ENCODE peak calls at places on chromosomes 7 and 10, in six cellular contexts. One of them, this sample, is unnamed.

GRCh38 chr10:73287441-73287840 is 35.0 kb upstream of the MRPS16 start:
- DNase-seq in activated naive CD4-positive, alpha-beta T cell treated with Interleukin-2 at 50 U/mL for 16 hours: no peak
- DNase-seq in H9: no peak
- DNase-seq in neuronal stem cell: no peak
- DNase-seq in MCF 10A: no peak
- DNase-seq in aorta: no peak
- DNase-seq in this sample: no peak

GRCh38 chr7:33062023-33062781 is at the start of gene NT5C3A:
- DNase-seq in activated naive CD4-positive, alpha-beta T cell treated with Interleukin-2 at 50 U/mL for 16 hours: peak; percentile 40
- DNase-seq in H9: no peak
- DNase-seq in neuronal stem cell: peak; percentile 50
- DNase-seq in MCF 10A: peak; percentile 45
- DNase-seq in aorta: peak; percentile 84
- DNase-seq in this sample: peak; percentile 83

GRCh38 chr10:102773986-102774385 is 30.2 kb downstream of the WBP1L start:
- DNase-seq in activated naive CD4-positive, alpha-beta T cell treated with Interleukin-2 at 50 U/mL for 16 hours: no peak
- DNase-seq in H9: no peak
- DNase-seq in neuronal stem cell: no peak
- DNase-seq in MCF 10A: no peak
- DNase-seq in aorta: no peak
- DNase-seq in this sample: peak; percentile 79

GRCh38 chr10:89458289-89458688 is 43.9 kb downstream of the IFIT5 start:
- DNase-seq in activated naive CD4-positive, alpha-beta T cell treated with Interleukin-2 at 50 U/mL for 16 hours: no peak
- DNase-seq in H9: no peak
- DNase-seq in neuronal stem cell: no peak
- DNase-seq in MCF 10A: peak; percentile 53
- DNase-seq in aorta: no peak
- DNase-seq in this sample: no peak

GRCh38 chr7:110224643-110225042 is 866.3 kb upstream of the LRRN3 start:
- DNase-seq in activated naive CD4-positive, alpha-beta T cell treated with Interleukin-2 at 50 U/mL for 16 hours: no peak
- DNase-seq in H9: no peak
- DNase-seq in neuronal stem cell: no peak
- DNase-seq in MCF 10A: no peak
- DNase-seq in aorta: no peak
- DNase-seq in this sample: no peak

GRCh38 chr7:46654546-46655443 is 733.7 kb upstream of the IGFBP3 start:
- DNase-seq in activated naive CD4-positive, alpha-beta T cell treated with Interleukin-2 at 50 U/mL for 16 hours: no peak
- DNase-seq in H9: no peak
- DNase-seq in neuronal stem cell: no peak
- DNase-seq in MCF 10A: no peak
- DNase-seq in aorta: no peak
- DNase-seq in this sample: no peak

GRCh38 chr10:113442340-113442739 is 110.5 kb upstream of the HABP2 start:
- DNase-seq in activated naive CD4-positive, alpha-beta T cell treated with Interleukin-2 at 50 U/mL for 16 hours: no peak
- DNase-seq in H9: no peak
- DNase-seq in neuronal stem cell: no peak
- DNase-seq in MCF 10A: no peak
- DNase-seq in aorta: no peak
- DNase-seq in this sample: no peak

GRCh38 chr7:24923172-24923865 is 56.7 kb downstream of the OSBPL3 start:
- DNase-seq in activated naive CD4-positive, alpha-beta T cell treated with Interleukin-2 at 50 U/mL for 16 hours: no peak
- DNase-seq in H9: no peak
- DNase-seq in neuronal stem cell: no peak
- DNase-seq in MCF 10A: no peak
- DNase-seq in aorta: no peak
- DNase-seq in this sample: no peak

GRCh38 chr7:155002411-155003214 is at the start of gene PAXIP1:
- DNase-seq in activated naive CD4-positive, alpha-beta T cell treated with Interleukin-2 at 50 U/mL for 16 hours: peak; percentile 63
- DNase-seq in H9: peak; percentile 54
- DNase-seq in neuronal stem cell: peak; percentile 61
- DNase-seq in MCF 10A: peak; percentile 25
- DNase-seq in aorta: peak; percentile 79
- DNase-seq in this sample: no peak

GRCh38 chr10:30357806-30358205 is 8.7 kb upstream of the MTPAP start:
- DNase-seq in activated naive CD4-positive, alpha-beta T cell treated with Interleukin-2 at 50 U/mL for 16 hours: no peak
- DNase-seq in H9: no peak
- DNase-seq in neuronal stem cell: no peak
- DNase-seq in MCF 10A: no peak
- DNase-seq in aorta: peak; percentile 49
- DNase-seq in this sample: no peak

GRCh38 chr7:130844811-130845580 is 111.0 kb upstream of the KLF14 start:
- DNase-seq in activated naive CD4-positive, alpha-beta T cell treated with Interleukin-2 at 50 U/mL for 16 hours: no peak
- DNase-seq in H9: no peak
- DNase-seq in neuronal stem cell: no peak
- DNase-seq in MCF 10A: peak; percentile 87
- DNase-seq in aorta: no peak
- DNase-seq in this sample: no peak

GRCh38 chr7:102227371-102227770 is 59.3 kb upstream of the SH2B2 start:
- DNase-seq in activated naive CD4-positive, alpha-beta T cell treated with Interleukin-2 at 50 U/mL for 16 hours: no peak
- DNase-seq in H9: no peak
- DNase-seq in neuronal stem cell: no peak
- DNase-seq in MCF 10A: no peak
- DNase-seq in aorta: no peak
- DNase-seq in this sample: no peak

GRCh38 chr7:91668217-91668616 is 212.3 kb downstream of the MTERF1 start:
- DNase-seq in activated naive CD4-positive, alpha-beta T cell treated with Interleukin-2 at 50 U/mL for 16 hours: no peak
- DNase-seq in H9: no peak
- DNase-seq in neuronal stem cell: no peak
- DNase-seq in MCF 10A: no peak
- DNase-seq in aorta: no peak
- DNase-seq in this sample: no peak

GRCh38 chr10:68876919-68877250 is 24.2 kb upstream of the DDX50 start:
- DNase-seq in activated naive CD4-positive, alpha-beta T cell treated with Interleukin-2 at 50 U/mL for 16 hours: no peak
- DNase-seq in H9: no peak
- DNase-seq in neuronal stem cell: no peak
- DNase-seq in MCF 10A: no peak
- DNase-seq in aorta: no peak
- DNase-seq in this sample: no peak

GRCh38 chr10:6916601-6917000 is 336.5 kb upstream of the PRKCQ start:
- DNase-seq in activated naive CD4-positive, alpha-beta T cell treated with Interleukin-2 at 50 U/mL for 16 hours: no peak
- DNase-seq in H9: no peak
- DNase-seq in neuronal stem cell: no peak
- DNase-seq in MCF 10A: no peak
- DNase-seq in aorta: no peak
- DNase-seq in this sample: no peak

GRCh38 chr10:91034042-91034441 is 113.2 kb upstream of the ANKRD1 start:
- DNase-seq in activated naive CD4-positive, alpha-beta T cell treated with Interleukin-2 at 50 U/mL for 16 hours: no peak
- DNase-seq in H9: no peak
- DNase-seq in neuronal stem cell: no peak
- DNase-seq in MCF 10A: no peak
- DNase-seq in aorta: no peak
- DNase-seq in this sample: no peak

GRCh38 chr10:75244487-75245353 is 9.0 kb upstream of the COMTD1 start:
- DNase-seq in activated naive CD4-positive, alpha-beta T cell treated with Interleukin-2 at 50 U/mL for 16 hours: no peak
- DNase-seq in H9: no peak
- DNase-seq in neuronal stem cell: no peak
- DNase-seq in MCF 10A: no peak
- DNase-seq in aorta: no peak
- DNase-seq in this sample: peak; percentile 58

GRCh38 chr10:74151879-74152722 is 1.1 kb downstream of the ADK start:
- DNase-seq in activated naive CD4-positive, alpha-beta T cell treated with Interleukin-2 at 50 U/mL for 16 hours: no peak
- DNase-seq in H9: no peak
- DNase-seq in neuronal stem cell: no peak
- DNase-seq in MCF 10A: peak; percentile 22
- DNase-seq in aorta: no peak
- DNase-seq in this sample: no peak

GRCh38 chr7:139321071-139321745 is 19.9 kb upstream of the FMC1 start:
- DNase-seq in activated naive CD4-positive, alpha-beta T cell treated with Interleukin-2 at 50 U/mL for 16 hours: no peak
- DNase-seq in H9: peak; percentile 40
- DNase-seq in neuronal stem cell: no peak
- DNase-seq in MCF 10A: peak; percentile 51
- DNase-seq in aorta: no peak
- DNase-seq in this sample: no peak